ENCODE peak calls at places on chromosomes 3 and 15, in four cellular contexts. S is GM23338, H is hepatocyte, V is brain microvascular endothelial cell. E is an unnamed sample.

GRCh38 chr15:68508485-68509189 is 70.2 kb upstream of the CORO2B start:
- DNase-seq in S (no peak), H (no peak), V (no peak), E (no peak)

GRCh38 chr3:134312072-134312872 is 61.6 kb upstream of the RYK start:
- DNase-seq in S (peak), H (no peak), V (no peak), E (no peak)

GRCh38 chr15:68431792-68432401 is at the start of gene ITGA11:
- DNase-seq in S (peak), H (peak), V (peak), E (peak)

GRCh38 chr3:100710355-100711198 is 1.3 kb downstream of the TFG start:
- DNase-seq in S (peak), H (peak), V (peak), E (peak)

GRCh38 chr15:74958320-74958907 is 1.8 kb upstream of the RPP25 start:
- DNase-seq in S (peak), H (peak), V (no peak), E (peak)

GRCh38 chr3:12992629-12993021 is 80.6 kb downstream of the IQSEC1 start:
- DNase-seq in S (no peak), H (peak), V (no peak), E (no peak)

GRCh38 chr15:29123991-29124390 is 145.6 kb downstream of the NSMCE3 start:
- DNase-seq in S (no peak), H (no peak), V (no peak), E (no peak)

GRCh38 chr15:92811514-92811913 is 88.6 kb upstream of the CHD2 start:
- DNase-seq in S (no peak), H (peak), V (no peak), E (peak)

GRCh38 chr3:161600185-161600584 is 103.6 kb downstream of the OTOL1 start:
- DNase-seq in S (no peak), H (peak), V (no peak), E (no peak)

GRCh38 chr15:25170781-25171110 is 216.0 kb downstream of the SNRPN start:
- DNase-seq in S (no peak), H (peak), V (no peak), E (no peak)

GRCh38 chr3:150238043-150238802 is 169.9 kb upstream of the TSC22D2 start:
- DNase-seq in S (no peak), H (peak), V (no peak), E (no peak)

DNA sequence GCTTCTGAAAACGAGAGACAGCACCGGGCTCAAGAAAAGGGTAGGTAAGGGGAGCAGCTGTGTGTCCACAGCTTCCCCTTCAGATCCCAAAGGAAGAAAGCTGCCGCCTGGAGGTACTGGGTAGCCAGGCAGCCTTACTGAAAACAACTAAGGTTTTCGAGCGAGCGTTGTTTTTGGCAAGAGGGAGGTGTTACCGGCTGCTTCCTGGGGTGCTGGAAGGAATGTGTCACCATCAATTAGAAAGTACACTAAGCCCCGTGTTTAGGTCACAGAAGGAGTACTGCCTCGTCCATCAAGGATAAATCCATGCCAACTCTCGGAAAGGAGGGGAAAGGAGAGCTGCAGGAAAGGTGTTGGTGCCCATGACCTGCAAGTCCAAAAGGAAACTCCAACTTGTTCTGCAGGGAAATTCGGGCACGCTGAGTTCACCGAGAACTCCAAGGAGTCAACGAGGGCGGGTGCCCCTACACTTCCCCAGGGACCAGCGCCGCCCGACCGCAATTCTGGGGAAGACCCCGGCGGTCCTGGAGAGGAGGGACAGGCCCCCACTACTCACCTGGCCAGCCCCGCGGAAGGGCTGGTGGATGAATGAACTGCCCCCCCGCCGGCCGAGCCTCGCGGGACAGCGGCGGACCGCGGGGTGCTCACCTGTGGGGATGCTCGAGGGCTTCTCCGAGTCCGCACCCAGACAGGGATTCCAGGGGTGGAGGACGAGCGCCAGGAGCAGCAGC is 586 bp downstream of the PLOD2 start:
- DNase-seq in S (peak), H (peak), V (peak), E (no peak)
- H3K4me3 ChIP-seq in S (peak), H (peak), V (peak), E (peak)

DNA sequence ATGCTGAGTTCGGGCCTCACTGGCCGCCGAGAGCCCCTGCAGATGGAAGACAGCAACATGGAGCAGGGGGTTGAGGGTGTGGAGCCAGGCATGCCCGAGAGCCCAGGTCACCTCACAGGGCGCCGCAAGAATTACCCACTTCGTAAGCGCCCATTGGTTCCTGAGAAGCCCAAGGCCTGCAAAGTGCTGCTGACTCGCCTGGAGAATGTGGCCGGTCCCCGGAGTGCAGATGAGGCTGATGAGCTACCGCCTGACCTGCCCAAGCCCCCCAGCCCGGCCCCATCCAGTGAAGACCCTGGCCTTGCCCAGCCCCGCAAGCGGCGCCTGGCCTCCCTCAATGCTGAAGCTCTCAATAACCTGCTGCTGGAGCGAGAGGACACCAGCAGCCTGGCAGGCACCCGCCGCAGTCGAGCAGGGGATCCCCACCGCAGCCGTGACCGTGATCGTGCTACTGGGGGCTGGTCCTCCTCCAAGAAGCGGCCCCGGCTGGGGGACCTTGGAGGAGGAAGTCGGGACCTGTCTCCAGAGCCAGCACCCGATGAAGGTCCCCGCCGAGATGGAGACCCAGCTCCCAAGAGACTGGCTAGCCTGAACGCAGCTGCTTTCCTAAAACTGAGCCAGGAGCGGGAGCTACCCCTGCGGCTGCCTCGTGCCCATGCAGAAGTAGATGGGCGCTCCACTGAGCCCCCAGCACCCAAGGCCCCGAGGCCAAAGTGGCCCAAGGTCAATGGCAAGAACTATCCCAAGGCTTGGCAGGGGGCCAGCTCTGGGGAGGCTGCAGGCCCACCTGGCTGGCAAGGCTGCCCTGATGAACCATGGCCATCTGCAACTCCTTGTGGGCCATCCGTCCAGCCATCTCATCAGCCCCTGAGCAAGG is 12.1 kb upstream of the CHST14 start:
- DNase-seq in S (no peak), H (no peak), V (no peak), E (no peak)
- H3K4me3 ChIP-seq in S (no peak), H (no peak), V (no peak), E (no peak)

GRCh38 chr3:59885907-59886400 is 836.1 kb upstream of the CFAP20DC start:
- DNase-seq in S (no peak), H (no peak), V (no peak), E (no peak)

GRCh38 chr3:59884409-59884808 is 834.6 kb upstream of the CFAP20DC start:
- DNase-seq in S (no peak), H (no peak), V (no peak), E (no peak)

GRCh38 chr3:59886790-59887189 is 837.0 kb upstream of the CFAP20DC start:
- DNase-seq in S (no peak), H (no peak), V (no peak), E (no peak)

GRCh38 chr3:59880717-59881116 is 830.9 kb upstream of the CFAP20DC start:
- DNase-seq in S (no peak), H (no peak), V (no peak), E (no peak)

DNA sequence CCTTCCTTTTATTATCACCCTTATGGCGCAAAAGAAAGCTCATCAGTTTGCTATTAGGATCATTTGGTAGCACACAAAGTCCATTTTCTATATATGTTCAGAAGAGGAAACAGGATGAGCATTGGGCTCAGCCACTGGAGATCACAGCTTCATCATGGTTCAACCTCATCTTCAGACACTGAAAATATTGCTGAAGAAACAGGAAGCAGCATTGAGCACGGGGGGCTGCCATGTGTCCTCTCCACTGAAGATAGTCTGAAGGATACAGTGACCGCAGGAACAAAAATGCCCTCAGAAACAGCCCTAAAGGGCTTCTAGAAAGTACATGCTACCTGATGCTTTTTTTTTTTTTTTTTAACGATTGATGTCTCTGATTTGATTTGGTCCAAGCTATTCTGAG is 835.3 kb upstream of the CFAP20DC start:
- DNase-seq in S (no peak), H (no peak), V (no peak), E (no peak)
- H3K4me3 ChIP-seq in S (no peak), H (no peak), V (no peak), E (no peak)

DNA sequence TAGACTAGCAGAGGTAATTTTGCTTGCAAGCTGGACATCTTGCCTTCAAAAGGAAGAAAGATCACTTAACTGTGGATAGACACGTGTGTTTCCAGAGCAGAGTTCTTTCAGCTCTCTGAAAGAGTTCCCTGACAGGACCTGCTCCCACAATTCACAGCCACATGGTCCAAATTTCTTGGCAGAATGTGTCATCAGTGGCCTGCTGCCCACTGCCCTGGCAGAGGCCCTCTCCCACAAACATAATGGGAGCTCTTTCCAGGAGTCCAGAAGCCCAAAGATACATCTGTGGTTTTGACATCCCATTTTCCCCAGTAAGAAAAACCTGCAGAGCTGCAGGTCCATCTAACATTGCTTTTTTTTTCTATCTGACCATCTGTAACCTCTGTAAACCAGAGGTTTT is 48.3 kb downstream of the SERPINI1 start:
- DNase-seq in S (no peak), H (no peak), V (no peak), E (no peak)
- H3K4me3 ChIP-seq in S (no peak), H (no peak), V (no peak), E (no peak)

GRCh38 chr3:151305778-151306157 is 10.9 kb downstream of the GPR87 start:
- DNase-seq in S (no peak), H (no peak), V (no peak), E (no peak)

GRCh38 chr3:151307131-151307530 is 9.5 kb downstream of the GPR87 start:
- DNase-seq in S (peak), H (no peak), V (no peak), E (no peak)

GRCh38 chr3:151307583-151307982 is 9.0 kb downstream of the GPR87 start:
- DNase-seq in S (no peak), H (no peak), V (no peak), E (no peak)

GRCh38 chr3:151306168-151306810 is 10.3 kb downstream of the GPR87 start:
- DNase-seq in S (no peak), H (no peak), V (no peak), E (no peak)

DNA sequence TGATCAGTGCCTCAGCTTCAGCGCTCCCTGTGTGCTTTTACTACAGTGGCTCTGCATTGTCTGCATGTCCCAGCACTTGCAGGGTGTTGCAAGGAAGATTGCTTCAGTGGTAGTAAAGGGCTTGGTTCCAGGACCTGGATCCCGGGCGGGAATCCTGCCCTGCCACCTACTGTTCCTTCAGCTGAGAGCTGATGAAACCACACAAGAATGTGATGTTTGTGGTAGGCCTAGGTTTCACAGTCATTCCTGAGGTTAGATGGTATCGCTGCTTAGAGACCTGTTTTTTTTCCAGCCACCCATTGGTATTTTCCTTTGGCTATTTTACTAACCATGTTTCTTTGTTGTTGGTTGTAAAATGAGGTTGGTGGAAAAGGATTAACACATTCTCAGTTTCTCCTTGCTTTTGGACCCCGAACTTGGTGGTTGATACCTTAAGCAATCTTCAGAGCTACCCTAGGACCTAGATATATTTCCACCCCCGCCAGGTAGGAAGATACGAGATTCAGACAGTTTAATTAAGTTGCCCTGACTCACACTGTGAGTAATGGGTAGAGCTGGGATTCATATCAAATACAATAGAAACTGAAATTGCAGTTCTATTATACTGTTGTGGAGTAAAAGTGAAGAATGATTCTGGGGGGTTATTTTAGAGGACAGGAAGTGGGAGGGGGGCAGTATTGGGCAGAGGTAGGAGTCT is 11.4 kb downstream of the GPR87 start:
- DNase-seq in S (peak), H (peak), V (peak), E (peak)
- H3K4me3 ChIP-seq in S (no peak), H (no peak), V (peak), E (peak)

GRCh38 chr3:108219336-108219735 is 2.9 kb downstream of the IFT57 start:
- DNase-seq in S (no peak), H (no peak), V (no peak), E (no peak)

GRCh38 chr3:108223928-108224327 is 1.7 kb upstream of the IFT57 start:
- DNase-seq in S (no peak), H (no peak), V (no peak), E (no peak)

GRCh38 chr3:108221403-108221802 is 821 bp downstream of the IFT57 start:
- DNase-seq in S (no peak), H (no peak), V (no peak), E (no peak)

GRCh38 chr3:108222813-108223307 is 636 bp upstream of the IFT57 start:
- DNase-seq in S (peak), H (no peak), V (no peak), E (no peak)

DNA sequence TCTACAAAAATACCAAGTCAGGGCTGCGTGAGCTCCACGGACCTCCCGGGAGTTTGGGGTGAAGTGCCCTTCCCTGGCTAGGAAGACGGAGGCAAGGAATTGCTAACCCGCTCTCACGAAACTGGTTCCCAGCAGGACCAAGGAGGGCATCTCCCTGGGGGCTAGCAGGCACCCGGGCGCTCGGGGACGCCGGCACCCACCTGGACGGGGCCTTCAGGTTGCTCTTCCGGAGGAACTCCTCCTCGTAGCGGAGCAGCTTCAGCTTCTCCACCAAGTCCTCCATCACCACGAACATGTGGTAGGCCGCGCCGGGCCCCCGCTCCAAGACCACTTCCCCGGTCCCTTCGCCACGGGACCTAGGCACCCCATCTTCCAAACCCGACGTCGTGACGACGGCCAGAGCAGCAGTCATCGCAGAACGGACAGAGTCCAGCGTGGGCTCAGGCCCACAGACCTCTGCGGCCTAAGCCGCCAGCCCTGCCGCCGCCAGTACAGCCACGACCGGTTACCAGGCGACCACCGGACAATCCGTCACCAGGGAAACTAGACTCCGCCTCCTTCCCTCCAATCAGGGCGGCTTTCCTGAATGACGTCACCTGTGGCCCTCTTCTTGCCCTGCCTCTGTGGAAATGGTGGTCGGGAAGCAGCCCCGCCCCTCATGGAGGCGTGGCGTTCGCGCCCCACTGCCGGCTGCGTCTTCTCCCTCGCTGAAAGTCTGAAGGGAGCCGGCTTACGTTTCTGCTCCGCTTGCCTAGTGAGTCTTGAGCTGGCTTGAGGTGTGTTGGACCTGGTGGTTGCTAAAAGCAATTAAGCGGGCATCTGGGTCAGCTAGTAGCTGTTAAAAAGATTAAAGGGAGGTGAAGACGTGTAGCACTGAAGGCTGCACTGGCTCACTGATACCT is at the start of gene IFT57:
- DNase-seq in S (peak), H (peak), V (peak), E (peak)
- H3K4me3 ChIP-seq in S (peak), H (peak), V (peak), E (peak)

GRCh38 chr3:138066383-138066782 is 49.0 kb downstream of the DZIP1L start:
- DNase-seq in S (no peak), H (no peak), V (no peak), E (no peak)
- H3K4me3 ChIP-seq in S (no peak), H (no peak), V (no peak), E (no peak)

E was measured in RWPE2.